ENCODE peak calls at places on chromosomes 7 and 10, in four cellular contexts. One of them, this sample, is unnamed.

GRCh38 chr7:18459439-18459838 is 36.1 kb upstream of the HDAC9 start:
- DNase-seq in right lobe of liver: no peak
- DNase-seq in AG04450: no peak
- DNase-seq in ovary: no peak
- DNase-seq in this sample: no peak

GRCh38 chr10:113555751-113556150 is 2.9 kb downstream of the HABP2 start:
- DNase-seq in AG04450: no peak
- DNase-seq in right lobe of liver: no peak
- DNase-seq in ovary: no peak
- DNase-seq in this sample: no peak

GRCh38 chr10:123864923-123865322 is 26.7 kb downstream of the CPXM2 start:
- DNase-seq in ovary: no peak
- DNase-seq in right lobe of liver: no peak
- DNase-seq in AG04450: no peak
- DNase-seq in this sample: no peak

GRCh38 chr7:148987751-148988512 is 40.4 kb downstream of the PDIA4 start:
- DNase-seq in AG04450: no peak
- DNase-seq in right lobe of liver: no peak
- DNase-seq in ovary: no peak
- DNase-seq in this sample: no peak

GRCh38 chr7:55018361-55019328 is at the start of gene EGFR:
- DNase-seq in AG04450: peak; percentile 34
- DNase-seq in right lobe of liver: peak; percentile 91
- DNase-seq in ovary: peak; percentile 83
- DNase-seq in this sample: no peak

GRCh38 chr10:4765428-4765827 is 60.6 kb upstream of the AKR1E2 start:
- DNase-seq in AG04450: no peak
- DNase-seq in right lobe of liver: no peak
- DNase-seq in ovary: no peak
- DNase-seq in this sample: no peak

GRCh38 chr7:15567036-15567435 is 5.2 kb upstream of the AGMO start:
- DNase-seq in AG04450: no peak
- DNase-seq in ovary: no peak
- DNase-seq in right lobe of liver: no peak
- DNase-seq in this sample: no peak

GRCh38 chr10:67296926-67297325 is 371.1 kb downstream of the LRRTM3 start:
- DNase-seq in AG04450: no peak
- DNase-seq in ovary: no peak
- DNase-seq in right lobe of liver: no peak
- DNase-seq in this sample: no peak

GRCh38 chr10:42866115-42866995 is 83.8 kb downstream of the BMS1 start:
- DNase-seq in AG04450: peak; percentile 26
- DNase-seq in ovary: peak; percentile 62
- DNase-seq in right lobe of liver: peak; percentile 90
- DNase-seq in this sample: no peak

GRCh38 chr7:54704851-54705250 is 54.2 kb downstream of the SEC61G start:
- DNase-seq in AG04450: no peak
- DNase-seq in right lobe of liver: no peak
- DNase-seq in ovary: no peak
- DNase-seq in this sample: no peak

GRCh38 chr7:37349979-37350590 is 98.6 kb downstream of the ELMO1 start:
- DNase-seq in AG04450: no peak
- DNase-seq in ovary: no peak
- DNase-seq in right lobe of liver: no peak
- DNase-seq in this sample: no peak

GRCh38 chr7:102891693-102892261 is 21.0 kb upstream of the LRRC17 start:
- DNase-seq in ovary: no peak
- DNase-seq in right lobe of liver: no peak
- DNase-seq in AG04450: peak; percentile 61
- DNase-seq in this sample: no peak

GRCh38 chr10:5142199-5142598 is 42.8 kb downstream of the AKR1C8 start:
- DNase-seq in right lobe of liver: no peak
- DNase-seq in ovary: no peak
- DNase-seq in AG04450: no peak
- DNase-seq in this sample: no peak

GRCh38 chr7:148031816-148032215 is 558.8 kb upstream of the C7orf33 start:
- DNase-seq in ovary: no peak
- DNase-seq in AG04450: no peak
- DNase-seq in right lobe of liver: no peak
- DNase-seq in this sample: no peak

GRCh38 chr10:106380706-106381105 is 783.8 kb downstream of the SORCS1 start:
- DNase-seq in ovary: no peak
- DNase-seq in right lobe of liver: no peak
- DNase-seq in AG04450: no peak
- DNase-seq in this sample: no peak

GRCh38 chr7:27611043-27611442 is 51.6 kb downstream of the HIBADH start:
- DNase-seq in right lobe of liver: no peak
- DNase-seq in AG04450: no peak
- DNase-seq in ovary: no peak
- DNase-seq in this sample: no peak

GRCh38 chr10:47374611-47375536 is 9.2 kb downstream of the ZNF488 start:
- DNase-seq in ovary: peak; percentile 8
- DNase-seq in right lobe of liver: no peak
- DNase-seq in AG04450: peak; percentile 13
- DNase-seq in this sample: no peak

GRCh38 chr7:2521952-2522591 is 2.5 kb downstream of the LFNG start:
- DNase-seq in ovary: no peak
- DNase-seq in AG04450: no peak
- DNase-seq in right lobe of liver: peak; percentile 53
- DNase-seq in this sample: peak; percentile 68

GRCh38 chr10:73910764-73911552 is at the start of gene PLAU:
- DNase-seq in AG04450: no peak
- DNase-seq in right lobe of liver: peak; percentile 65
- DNase-seq in ovary: no peak
- DNase-seq in this sample: no peak

GRCh38 chr10:4352566-4352961 is 473.4 kb upstream of the AKR1E2 start:
- DNase-seq in AG04450: no peak
- DNase-seq in ovary: no peak
- DNase-seq in right lobe of liver: no peak
- DNase-seq in this sample: no peak

GRCh38 chr10:103917326-103918052 is 495 bp downstream of the STN1 start:
- DNase-seq in AG04450: no peak
- DNase-seq in ovary: peak; percentile 50
- DNase-seq in right lobe of liver: no peak
- DNase-seq in this sample: no peak

GRCh38 chr10:7285545-7286322 is 125.1 kb downstream of the SFMBT2 start:
- DNase-seq in ovary: no peak
- DNase-seq in right lobe of liver: no peak
- DNase-seq in AG04450: no peak
- DNase-seq in this sample: no peak

GRCh38 chr10:121994429-121994881 is 5.5 kb downstream of the TACC2 start:
- DNase-seq in AG04450: no peak
- DNase-seq in ovary: no peak
- DNase-seq in right lobe of liver: no peak
- DNase-seq in this sample: no peak
- H3K4me3 ChIP-seq in AG04450: no peak overlapping the region
- H3K4me3 ChIP-seq in ovary: no peak overlapping the region
- H3K4me3 ChIP-seq in right lobe of liver: no peak overlapping the region
- H3K4me3 ChIP-seq in this sample: no peak overlapping the region

GRCh38 chr10:112295853-112296830 is 12.9 kb downstream of the TECTB start:
- DNase-seq in AG04450: no peak
- DNase-seq in right lobe of liver: no peak
- DNase-seq in ovary: no peak
- DNase-seq in this sample: no peak
- H3K27ac ChIP-seq in AG04450: peak overlapping the region; percentile 57
- H3K27ac ChIP-seq in right lobe of liver: peak overlapping the region; percentile 86
- H3K27ac ChIP-seq in ovary: no peak overlapping the region
- H3K27ac ChIP-seq in this sample: no peak overlapping the region

GRCh38 chr7:100888988-100889760 is at the start of gene UFSP1:
- DNase-seq in right lobe of liver: no peak
- DNase-seq in ovary: no peak
- DNase-seq in AG04450: no peak
- DNase-seq in this sample: no peak

GRCh38 chr7:100887186-100887954 is 2.1 kb downstream of the UFSP1 start:
- DNase-seq in AG04450: no peak
- DNase-seq in ovary: no peak
- DNase-seq in right lobe of liver: no peak
- DNase-seq in this sample: peak; percentile 36

GRCh38 chr7:100886936-100887185 is 2.7 kb downstream of the UFSP1 start:
- DNase-seq in right lobe of liver: no peak
- DNase-seq in ovary: no peak
- DNase-seq in AG04450: no peak
- DNase-seq in this sample: no peak

GRCh38 chr7:100888529-100888987 is 957 bp downstream of the UFSP1 start:
- DNase-seq in right lobe of liver: no peak
- DNase-seq in AG04450: no peak
- DNase-seq in ovary: no peak
- DNase-seq in this sample: no peak

GRCh38 chr7:100887955-100888481 is 1.5 kb downstream of the UFSP1 start:
- DNase-seq in right lobe of liver: no peak
- DNase-seq in AG04450: no peak
- DNase-seq in ovary: peak; percentile 22
- DNase-seq in this sample: no peak
- H3K4me3 ChIP-seq in right lobe of liver: no peak overlapping the region
- H3K4me3 ChIP-seq in AG04450: peak overlapping the region; percentile 25
- H3K4me3 ChIP-seq in ovary: no peak overlapping the region
- H3K4me3 ChIP-seq in this sample: no peak overlapping the region

GRCh38 chr7:106420210-106420609 is 135.4 kb upstream of the NAMPT start:
- DNase-seq in AG04450: no peak
- DNase-seq in right lobe of liver: no peak
- DNase-seq in ovary: no peak
- DNase-seq in this sample: no peak
- H3K27ac ChIP-seq in AG04450: no peak overlapping the region
- H3K27ac ChIP-seq in right lobe of liver: peak overlapping the region; percentile 85
- H3K27ac ChIP-seq in ovary: peak overlapping the region; percentile 81
- H3K27ac ChIP-seq in this sample: no peak overlapping the region

DNA sequence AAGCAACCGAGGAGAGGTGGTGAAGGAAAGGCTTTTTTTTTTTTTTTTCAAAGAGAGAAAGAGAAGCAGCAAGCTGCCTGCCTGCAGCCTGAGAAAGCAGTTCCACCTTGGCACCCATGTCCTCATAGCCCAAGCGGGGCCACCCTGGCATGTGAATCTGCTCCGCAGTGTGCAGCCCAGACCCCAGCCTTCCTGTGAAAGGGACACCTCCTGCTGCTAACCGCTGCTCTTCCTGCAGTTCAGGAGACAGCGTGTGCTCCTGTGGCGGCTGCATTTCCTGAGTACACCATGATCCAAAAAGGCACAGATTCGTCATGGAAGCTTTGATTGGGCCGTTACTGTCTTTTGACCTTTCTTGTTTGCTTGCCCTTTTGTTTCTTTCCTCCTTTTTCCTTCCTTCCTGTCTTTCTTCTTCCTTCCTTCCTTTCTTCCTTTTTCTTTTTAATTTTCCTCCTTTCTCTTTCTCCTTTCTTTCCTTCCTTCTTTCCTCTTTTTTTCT is 38.1 kb downstream of the IKZF1 start:
- DNase-seq in AG04450: no peak
- DNase-seq in right lobe of liver: no peak
- DNase-seq in ovary: no peak
- DNase-seq in this sample: peak; percentile 67
- H3K4me3 ChIP-seq in AG04450: no peak overlapping the region
- H3K4me3 ChIP-seq in right lobe of liver: no peak overlapping the region
- H3K4me3 ChIP-seq in ovary: no peak overlapping the region
- H3K4me3 ChIP-seq in this sample: no peak overlapping the region

DNA sequence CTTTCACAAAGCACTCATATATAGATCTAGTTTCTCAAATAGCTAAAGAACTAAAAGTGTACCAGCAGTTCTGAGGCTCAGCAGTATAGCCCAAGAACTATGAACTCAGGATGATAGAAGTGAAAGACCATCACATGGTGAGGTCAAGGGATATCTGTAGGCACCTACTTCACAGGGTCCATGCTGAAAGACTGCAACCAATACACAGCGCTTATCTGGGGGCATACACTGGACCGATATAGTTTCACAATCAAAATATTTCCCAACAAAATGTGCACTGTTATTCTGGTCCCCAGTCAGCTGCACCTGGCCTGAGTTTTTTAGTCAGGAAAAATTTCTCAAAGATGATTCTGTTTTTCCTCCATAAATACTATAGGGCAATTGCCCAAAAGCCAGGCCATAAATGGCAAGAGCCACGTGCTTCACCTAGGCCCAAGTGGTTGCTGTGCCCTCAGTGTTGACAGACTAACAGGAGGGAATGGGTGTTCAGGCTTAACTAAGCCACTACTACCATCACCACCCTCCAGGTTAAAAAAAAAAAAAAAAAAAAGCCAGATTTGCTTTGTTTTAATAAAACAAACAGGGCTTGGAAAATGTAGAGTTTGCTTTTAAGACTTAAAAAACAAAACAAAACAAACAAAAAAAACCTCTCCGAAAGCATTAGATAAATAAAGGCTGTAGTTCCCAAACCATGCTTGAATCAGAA is 58.5 kb downstream of the OGDH start:
- DNase-seq in AG04450: no peak
- DNase-seq in ovary: no peak
- DNase-seq in right lobe of liver: no peak
- DNase-seq in this sample: no peak
- H3K27ac ChIP-seq in AG04450: no peak overlapping the region
- H3K27ac ChIP-seq in ovary: no peak overlapping the region
- H3K27ac ChIP-seq in right lobe of liver: no peak overlapping the region
- H3K27ac ChIP-seq in this sample: no peak overlapping the region

GRCh38 chr7:71470948-71471347 is 339.0 kb downstream of the GALNT17 start:
- DNase-seq in ovary: no peak
- DNase-seq in AG04450: no peak
- DNase-seq in right lobe of liver: no peak
- DNase-seq in this sample: no peak

GRCh38 chr7:71465741-71466189 is 333.8 kb downstream of the GALNT17 start:
- DNase-seq in AG04450: no peak
- DNase-seq in right lobe of liver: no peak
- DNase-seq in ovary: no peak
- DNase-seq in this sample: no peak

GRCh38 chr7:71466448-71467145 is 334.7 kb downstream of the GALNT17 start:
- DNase-seq in AG04450: no peak
- DNase-seq in right lobe of liver: no peak
- DNase-seq in ovary: no peak
- DNase-seq in this sample: no peak
- H3K4me3 ChIP-seq in AG04450: no peak overlapping the region
- H3K4me3 ChIP-seq in right lobe of liver: no peak overlapping the region
- H3K4me3 ChIP-seq in ovary: no peak overlapping the region
- H3K4me3 ChIP-seq in this sample: no peak overlapping the region

GRCh38 chr10:121322776-121323175 is 275.5 kb downstream of the FGFR2 start:
- DNase-seq in ovary: no peak
- DNase-seq in AG04450: no peak
- DNase-seq in right lobe of liver: no peak
- DNase-seq in this sample: no peak
- H3K27ac ChIP-seq in ovary: no peak overlapping the region
- H3K27ac ChIP-seq in AG04450: no peak overlapping the region
- H3K27ac ChIP-seq in right lobe of liver: no peak overlapping the region
- H3K27ac ChIP-seq in this sample: no peak overlapping the region

GRCh38 chr7:227940-228339 is 35.6 kb downstream of the FAM20C start:
- DNase-seq in ovary: no peak
- DNase-seq in AG04450: no peak
- DNase-seq in right lobe of liver: no peak
- DNase-seq in this sample: no peak
- H3K4me3 ChIP-seq in ovary: no peak overlapping the region
- H3K4me3 ChIP-seq in AG04450: no peak overlapping the region
- H3K4me3 ChIP-seq in right lobe of liver: no peak overlapping the region
- H3K4me3 ChIP-seq in this sample: no peak overlapping the region

GRCh38 chr10:61757001-61757400 is 94.3 kb downstream of the CABCOCO1 start:
- DNase-seq in right lobe of liver: no peak
- DNase-seq in ovary: no peak
- DNase-seq in AG04450: no peak
- DNase-seq in this sample: no peak

GRCh38 chr10:61758440-61758839 is 95.7 kb downstream of the CABCOCO1 start:
- DNase-seq in AG04450: no peak
- DNase-seq in ovary: no peak
- DNase-seq in right lobe of liver: no peak
- DNase-seq in this sample: no peak

GRCh38 chr10:61759751-61760150 is 97.0 kb downstream of the CABCOCO1 start:
- DNase-seq in AG04450: no peak
- DNase-seq in ovary: no peak
- DNase-seq in right lobe of liver: no peak
- DNase-seq in this sample: no peak

GRCh38 chr10:61754553-61755540 is 92.1 kb downstream of the CABCOCO1 start:
- DNase-seq in ovary: no peak
- DNase-seq in AG04450: no peak
- DNase-seq in right lobe of liver: no peak
- DNase-seq in this sample: no peak

GRCh38 chr10:61757525-61758397 is 95.0 kb downstream of the CABCOCO1 start:
- DNase-seq in ovary: no peak
- DNase-seq in AG04450: no peak
- DNase-seq in right lobe of liver: no peak
- DNase-seq in this sample: no peak
- H3K27ac ChIP-seq in ovary: no peak overlapping the region
- H3K27ac ChIP-seq in AG04450: no peak overlapping the region
- H3K27ac ChIP-seq in right lobe of liver: no peak overlapping the region
- H3K27ac ChIP-seq in this sample: no peak overlapping the region